ENCODE peak calls at places on chromosome 2, in four cellular contexts. N is mesendoderm; M is H54; A is activated CD4-positive, alpha-beta T cell treated with anti-CD3 and anti-CD28 coated beads, Interleukin-2, amount 50 U/mL, for 1 hour. C is an unnamed sample.

GRCh38 chr2:160317113-160318099 is 117.3 kb upstream of the ITGB6 start:
- DNase-seq in N (no peak), M (no peak), A (no peak), C (no peak)

GRCh38 chr2:151290467-151290866 is 999 bp upstream of the NMI start:
- DNase-seq in N (no peak), M (no peak), A (no peak), C (no peak)

GRCh38 chr2:17445744-17446143 is 72.5 kb downstream of the RAD51AP2 start:
- DNase-seq in N (no peak), M (no peak), A (no peak), C (no peak)

GRCh38 chr2:7593286-7593685 is 676.1 kb downstream of the RNF144A start:
- DNase-seq in N (no peak), M (no peak), A (no peak), C (no peak)

GRCh38 chr2:236715511-236715961 is 145.9 kb downstream of the ACKR3 start:
- DNase-seq in N (no peak), M (no peak), A (no peak), C (no peak)

GRCh38 chr2:61380120-61380881 is 90.6 kb downstream of the USP34 start:
- DNase-seq in N (no peak), M (no peak), A (no peak), C (no peak)

GRCh38 chr2:150171065-150171548 is 316.4 kb downstream of the RND3 start:
- DNase-seq in N (no peak), M (no peak), A (no peak), C (no peak)

GRCh38 chr2:144515694-144516416 is 4.1 kb downstream of the ZEB2 start:
- DNase-seq in N (no peak), M (no peak), A (no peak), C (no peak)

GRCh38 chr2:160389875-160390274 is 103.7 kb downstream of the RBMS1 start:
- DNase-seq in N (no peak), M (no peak), A (no peak), C (no peak)

GRCh38 chr2:199833525-199833924 is 17.5 kb downstream of the FTCDNL1 start:
- DNase-seq in N (no peak), M (no peak), A (no peak), C (no peak)